ENCODE peak calls at places on chromosome 16, in eight cellular contexts. A, X, T, P, F, Z, Y and U are unnamed samples.

GRCh38 chr16:86060381-86061317 is 161.7 kb downstream of the IRF8 start:
- DNase-seq in A (no peak), X (no peak), T (no peak), P (no peak), F (no peak), Z (no peak), Y (no peak), U (no peak)

GRCh38 chr16:71637398-71637797 is 11.4 kb downstream of the MARVELD3 start:
- DNase-seq in A (no peak), X (no peak), T (no peak), P (no peak), F (no peak), Z (no peak), Y (no peak), U (no peak)

GRCh38 chr16:48961546-48961945 is 320.1 kb downstream of the CBLN1 start:
- DNase-seq in A (no peak), X (no peak), T (no peak), P (no peak), F (no peak), Z (no peak), Y (no peak), U (no peak)

GRCh38 chr16:86277236-86277635 is 233.1 kb upstream of the FOXF1 start:
- DNase-seq in A (no peak), X (no peak), T (no peak), P (no peak), F (no peak), Z (no peak), Y (no peak), U (no peak)

GRCh38 chr16:15782573-15783365 is 74.1 kb downstream of the MYH11 start:
- DNase-seq in A (no peak), X (no peak), T (no peak), P (no peak), F (no peak), Z (no peak), Y (no peak), U (no peak)

GRCh38 chr16:16029431-16030011 is 80.1 kb downstream of the ABCC1 start:
- DNase-seq in A (no peak), X (no peak), T (no peak), P (peak), F (no peak), Z (no peak), Y (no peak), U (no peak)

GRCh38 chr16:67804853-67805542 is 1.4 kb downstream of the RANBP10 start:
- DNase-seq in A (no peak), X (no peak), T (no peak), P (no peak), F (no peak), Z (no peak), Y (no peak), U (peak)

GRCh38 chr16:75593308-75593707 is 27.1 kb downstream of the GABARAPL2 start:
- DNase-seq in A (no peak), X (no peak), T (no peak), P (no peak), F (no peak), Z (no peak), Y (no peak), U (no peak)

GRCh38 chr16:89159174-89159849 is 12.2 kb upstream of the CDH15 start:
- DNase-seq in A (no peak), X (no peak), T (no peak), P (no peak), F (no peak), Z (no peak), Y (no peak), U (no peak)

GRCh38 chr16:85935391-85935956 is 36.5 kb downstream of the IRF8 start:
- DNase-seq in A (no peak), X (no peak), T (no peak), P (no peak), F (no peak), Z (no peak), Y (no peak), U (no peak)

GRCh38 chr16:57179429-57179828 is 6.4 kb downstream of the PSME3IP1 start:
- DNase-seq in A (no peak), X (no peak), T (no peak), P (no peak), F (no peak), Z (no peak), Y (no peak), U (no peak)

GRCh38 chr16:81243927-81244326 is 5.4 kb downstream of the BCO1 start:
- DNase-seq in A (no peak), X (no peak), T (no peak), P (no peak), F (no peak), Z (no peak), Y (no peak), U (no peak)

GRCh38 chr16:84738255-84739038 is 38.6 kb downstream of the USP10 start:
- DNase-seq in A (peak), X (peak), T (peak), P (peak), F (peak), Z (peak), Y (peak), U (peak)

GRCh38 chr16:26058326-26058725 is 366.6 kb downstream of the HS3ST4 start:
- DNase-seq in A (no peak), X (no peak), T (no peak), P (no peak), F (no peak), Z (no peak), Y (no peak), U (no peak)

GRCh38 chr16:23858496-23859062 is 22.8 kb downstream of the PRKCB start:
- DNase-seq in A (no peak), X (no peak), T (no peak), P (peak), F (no peak), Z (no peak), Y (no peak), U (no peak)

GRCh38 chr16:5490499-5490898 is 392.9 kb upstream of the EEF2KMT start:
- DNase-seq in A (no peak), X (no peak), T (peak), P (no peak), F (peak), Z (no peak), Y (peak), U (peak)

GRCh38 chr16:27743963-27744362 is 194.0 kb downstream of the KATNIP start:
- DNase-seq in A (no peak), X (no peak), T (no peak), P (no peak), F (no peak), Z (no peak), Y (no peak), U (no peak)

GRCh38 chr16:13923703-13924298 is 3.8 kb downstream of the ERCC4 start:
- DNase-seq in A (no peak), X (peak), T (peak), P (peak), F (no peak), Z (no peak), Y (no peak), U (peak)

GRCh38 chr16:10609410-10609774 is 29.0 kb upstream of the EMP2 start:
- DNase-seq in A (no peak), X (no peak), T (no peak), P (no peak), F (no peak), Z (no peak), Y (no peak), U (no peak)

GRCh38 chr16:71645450-71645849 is 19.5 kb downstream of the MARVELD3 start:
- DNase-seq in A (no peak), X (peak), T (no peak), P (peak), F (peak), Z (no peak), Y (no peak), U (peak)

GRCh38 chr16:77250395-77250794 is 51.2 kb downstream of the SYCE1L start:
- DNase-seq in A (no peak), X (no peak), T (no peak), P (no peak), F (no peak), Z (no peak), Y (no peak), U (no peak)

GRCh38 chr16:20925780-20926179 is 25.2 kb downstream of the LYRM1 start:
- DNase-seq in A (no peak), X (no peak), T (no peak), P (no peak), F (no peak), Z (no peak), Y (no peak), U (no peak)

GRCh38 chr16:27361987-27362386 is 40.0 kb upstream of the IL21R start:
- DNase-seq in A (no peak), X (no peak), T (no peak), P (no peak), F (no peak), Z (no peak), Y (no peak), U (no peak)

GRCh38 chr16:72837846-72838661 is 209.9 kb downstream of the ZFHX3 start:
- DNase-seq in A (no peak), X (no peak), T (no peak), P (no peak), F (no peak), Z (no peak), Y (no peak), U (no peak)
- TF ChIP-seq CTCF in A (no peak), X (no peak), T (no peak), P (no peak), F (no peak), Z (no peak), Y (no peak), U (no peak)

DNA sequence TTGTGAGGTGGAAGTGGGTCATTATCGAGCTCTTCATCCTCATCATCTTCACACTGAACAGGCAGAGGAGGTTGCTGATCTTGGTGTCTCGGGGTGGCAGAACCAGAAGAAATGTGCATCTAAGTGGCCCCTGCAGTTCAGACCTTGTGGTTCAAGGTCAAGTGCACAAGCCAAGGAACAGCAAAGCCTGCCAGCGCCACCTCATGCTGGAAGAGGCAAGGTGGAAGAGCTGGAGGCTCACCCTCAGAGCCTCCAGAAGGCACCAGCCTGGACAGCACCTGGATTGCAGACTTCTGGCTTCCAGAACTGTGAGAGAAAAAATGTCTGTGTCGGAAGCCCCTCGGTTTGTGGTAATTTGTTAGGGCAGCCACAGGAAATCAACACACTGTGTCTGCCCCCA is 32.7 kb downstream of the IFT140 start:
- DNase-seq in A (no peak), X (no peak), T (no peak), P (no peak), F (no peak), Z (no peak), Y (no peak), U (no peak)
- TF ChIP-seq CTCF in A (no peak), X (no peak), T (no peak), P (no peak), F (no peak), Z (no peak), Y (no peak), U (no peak)

GRCh38 chr16:661184-661821 is 6.6 kb upstream of the RHOT2 start:
- DNase-seq in A (no peak), X (no peak), T (no peak), P (no peak), F (no peak), Z (no peak), Y (no peak), U (no peak)
- TF ChIP-seq CTCF in A (no peak), X (no peak), T (no peak), P (no peak), F (no peak), Z (no peak), Y (no peak), U (no peak)

DNA sequence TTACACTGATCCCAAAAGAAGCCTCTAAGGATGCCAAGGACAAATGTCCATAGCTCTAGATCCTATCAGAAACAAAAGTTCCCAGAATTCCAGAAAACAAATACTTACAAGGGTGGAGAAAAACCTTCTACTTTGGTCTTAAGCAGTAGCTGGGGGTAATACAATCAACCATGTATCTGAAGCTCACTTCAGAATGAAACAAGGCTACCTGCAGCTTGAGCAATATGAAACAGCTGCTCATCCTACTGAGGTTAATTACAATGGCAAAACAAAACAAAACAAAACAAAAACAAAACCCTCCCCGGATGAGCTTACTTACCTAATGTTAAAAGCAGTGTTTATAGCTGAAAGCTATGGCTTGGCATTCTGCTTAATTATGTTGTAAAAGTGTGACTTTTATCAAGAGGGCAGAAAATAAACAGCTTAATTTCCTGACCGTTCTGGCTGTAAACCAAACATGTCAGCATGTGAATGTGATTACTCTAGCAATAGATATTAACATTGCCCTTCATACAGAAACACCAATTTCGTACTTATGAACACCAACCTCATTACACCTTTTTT is 10.5 kb downstream of the PDZD9 start:
- DNase-seq in A (no peak), X (no peak), T (no peak), P (no peak), F (no peak), Z (no peak), Y (no peak), U (no peak)
- TF ChIP-seq CTCF in A (no peak), X (no peak), T (no peak), P (no peak), F (no peak), Z (no peak), Y (no peak), U (no peak)